ENCODE peak calls at places on chromosomes 16 and 17, in eight cellular contexts. U is left cardiac atrium; R is ELR; S is activated naive CD4-positive, alpha-beta T cell; Z is CD8-positive, alpha-beta T cell; Y is T-cell; V is M059J; G is stimulated activated CD4-positive, alpha-beta T cell treated with anti-CD3 and anti-CD28 coated beads, Interleukin-4, amount 100 ng/mL, for 4 hours. J is an unnamed sample.

GRCh38 chr17:42212382-42212781 is 18.1 kb upstream of the GHDC start:
- DNase-seq in R (no peak), Y (no peak), S (no peak), V (no peak), G (no peak), U (no peak), Z (no peak), J (no peak)

GRCh38 chr17:78789663-78790181 is 7.6 kb upstream of the CYTH1 start:
- DNase-seq in U (peak), Z (peak), V (no peak), G (no peak), Y (peak), S (no peak), R (no peak), J (no peak)

GRCh38 chr17:70796757-70797156 is 627.4 kb downstream of the KCNJ2 start:
- DNase-seq in Z (no peak), Y (no peak), V (no peak), S (no peak), R (no peak), U (no peak), G (no peak), J (no peak)

GRCh38 chr17:65559802-65560627 is 1.4 kb downstream of the AXIN2 start:
- DNase-seq in G (peak), S (no peak), R (peak), Y (no peak), Z (peak), U (peak), V (no peak), J (no peak)

GRCh38 chr17:32503251-32504165 is 16.7 kb downstream of the CDK5R1 start:
- DNase-seq in V (peak), Z (peak), U (no peak), G (no peak), S (no peak), R (peak), Y (peak), J (no peak)

GRCh38 chr16:31081428-31082351 is 7.1 kb downstream of the PRSS53 start:
- DNase-seq in V (no peak), U (no peak), G (no peak), S (no peak), Z (no peak), Y (no peak), R (no peak), J (peak)

GRCh38 chr16:25110392-25110947 is 1.1 kb upstream of the LCMT1 start:
- DNase-seq in Y (no peak), Z (no peak), G (no peak), S (no peak), U (no peak), R (peak), V (no peak), J (no peak)

GRCh38 chr17:65985571-65985970 is 206.4 kb downstream of the CEP112 start:
- DNase-seq in S (no peak), R (peak), U (no peak), Z (no peak), V (peak), G (no peak), Y (no peak), J (no peak)

GRCh38 chr17:51610155-51610554 is 349.8 kb downstream of the UTP18 start:
- DNase-seq in V (no peak), U (no peak), Z (no peak), Y (no peak), G (no peak), R (no peak), S (no peak), J (no peak)

GRCh38 chr16:13866073-13866472 is 53.9 kb upstream of the ERCC4 start:
- DNase-seq in S (no peak), Z (peak), Y (peak), R (peak), V (peak), G (peak), U (peak), J (peak)

GRCh38 chr16:30721606-30722005 is 22.6 kb downstream of the SRCAP start:
- DNase-seq in V (no peak), Y (no peak), U (no peak), R (no peak), S (no peak), G (no peak), Z (no peak), J (no peak)

GRCh38 chr16:47888142-47888541 is 267.7 kb downstream of the ABCC12 start:
- DNase-seq in V (peak), Z (no peak), U (no peak), G (no peak), Y (no peak), S (no peak), R (peak), J (no peak)

GRCh38 chr17:63843387-63844292 is 1.2 kb upstream of the SMARCD2 start:
- DNase-seq in G (no peak), U (peak), R (peak), V (peak), S (no peak), Z (peak), Y (no peak), J (peak)

GRCh38 chr17:57480438-57481196 is 224.3 kb downstream of the MSI2 start:
- DNase-seq in G (no peak), U (no peak), Z (no peak), R (peak), V (peak), Y (no peak), S (no peak), J (no peak)

GRCh38 chr16:24166684-24167083 is 89.5 kb upstream of the CACNG3 start:
- DNase-seq in Y (no peak), R (no peak), G (no peak), U (no peak), S (no peak), V (no peak), Z (no peak), J (no peak)

GRCh38 chr16:66728117-66728787 is 23.2 kb downstream of the DYNC1LI2 start:
- DNase-seq in U (no peak), S (no peak), R (peak), Y (no peak), V (peak), G (no peak), Z (no peak), J (no peak)

GRCh38 chr17:16466407-16466806 is 25.6 kb downstream of the LRRC75A start:
- DNase-seq in G (no peak), U (no peak), S (no peak), R (no peak), Z (no peak), Y (no peak), V (no peak), J (no peak)

GRCh38 chr17:47663997-47664941 is 14.6 kb downstream of the KPNB1 start:
- DNase-seq in S (no peak), R (peak), Z (peak), U (no peak), G (peak), V (peak), Y (peak), J (no peak)

GRCh38 chr16:55478827-55479559 is at the start of gene MMP2:
- DNase-seq in S (no peak), U (peak), G (no peak), Z (no peak), Y (no peak), R (peak), V (peak), J (no peak)